ENCODE peak calls at places on chromosomes 5 and 9, in nine cellular contexts. F, G, H, Y, V, J, U, C and A are unnamed samples.

GRCh38 chr5:111453747-111454146 is 58.6 kb downstream of the STARD4 start:
- DNase-seq in F (no peak), G (no peak), H (peak), Y (peak), V (no peak), J (no peak), U (no peak), C (no peak), A (no peak)

GRCh38 chr5:2006971-2007291 is 124.2 kb upstream of the IRX4 start:
- DNase-seq in F (no peak), G (no peak), H (no peak), Y (no peak), V (no peak), J (no peak), U (no peak), C (no peak), A (no peak)

GRCh38 chr9:73701415-73702057 is 549.9 kb downstream of the ANXA1 start:
- DNase-seq in F (no peak), G (no peak), H (no peak), Y (no peak), V (no peak), J (no peak), U (no peak), C (no peak), A (no peak)

GRCh38 chr5:146284016-146284415 is 54.6 kb upstream of the POU4F3 start:
- DNase-seq in F (no peak), G (no peak), H (no peak), Y (peak), V (no peak), J (no peak), U (no peak), C (no peak), A (no peak)

GRCh38 chr5:35771321-35771720 is 85.4 kb upstream of the IL7R start:
- DNase-seq in F (no peak), G (no peak), H (peak), Y (peak), V (no peak), J (no peak), U (no peak), C (no peak), A (no peak)

GRCh38 chr5:146203872-146204192 is 427 bp downstream of the RBM27 start:
- DNase-seq in F (no peak), G (no peak), H (no peak), Y (no peak), V (no peak), J (no peak), U (no peak), C (no peak), A (no peak)

GRCh38 chr9:110116543-110116885 is 91.4 kb downstream of the C9orf152 start:
- DNase-seq in F (no peak), G (no peak), H (peak), Y (peak), V (no peak), J (peak), U (no peak), C (no peak), A (no peak)

GRCh38 chr5:112554089-112554977 is 135.3 kb upstream of the EPB41L4A start:
- DNase-seq in F (no peak), G (no peak), H (peak), Y (peak), V (no peak), J (no peak), U (no peak), C (no peak), A (no peak)

GRCh38 chr5:139671096-139671841 is 23.1 kb downstream of the CXXC5 start:
- DNase-seq in F (peak), G (no peak), H (no peak), Y (no peak), V (no peak), J (no peak), U (no peak), C (peak), A (peak)

GRCh38 chr5:136035837-136036236 is 7.0 kb downstream of the TGFBI start:
- DNase-seq in F (no peak), G (no peak), H (no peak), Y (peak), V (no peak), J (no peak), U (no peak), C (no peak), A (no peak)

GRCh38 chr5:3348576-3349535 is 246.8 kb upstream of the IRX1 start:
- DNase-seq in F (no peak), G (no peak), H (no peak), Y (no peak), V (no peak), J (no peak), U (no peak), C (no peak), A (no peak)

GRCh38 chr9:109894921-109895758 is 115.1 kb downstream of the PALM2AKAP2 start:
- DNase-seq in F (no peak), G (no peak), H (no peak), Y (peak), V (no peak), J (no peak), U (no peak), C (no peak), A (no peak)

GRCh38 chr5:113147088-113147487 is 170.5 kb downstream of the DCP2 start:
- DNase-seq in F (no peak), G (no peak), H (peak), Y (peak), V (no peak), J (no peak), U (no peak), C (no peak), A (no peak)

GRCh38 chr5:72596956-72597355 is 89.7 kb upstream of the ZNF366 start:
- DNase-seq in F (no peak), G (no peak), H (peak), Y (peak), V (no peak), J (no peak), U (no peak), C (no peak), A (no peak)

GRCh38 chr9:134748637-134749036 is 107.0 kb downstream of the COL5A1 start:
- DNase-seq in F (no peak), G (no peak), H (no peak), Y (no peak), V (no peak), J (no peak), U (no peak), C (no peak), A (no peak)

GRCh38 chr5:152058267-152058666 is 133.6 kb upstream of the GLRA1 start:
- DNase-seq in F (no peak), G (no peak), H (no peak), Y (no peak), V (peak), J (no peak), U (no peak), C (no peak), A (no peak)

GRCh38 chr5:133140311-133140710 is 88.5 kb downstream of the HSPA4 start:
- DNase-seq in F (no peak), G (no peak), H (no peak), Y (no peak), V (no peak), J (no peak), U (no peak), C (no peak), A (no peak)

GRCh38 chr9:72718503-72718902 is 197.1 kb downstream of the TMC1 start:
- DNase-seq in F (no peak), G (no peak), H (no peak), Y (no peak), V (no peak), J (no peak), U (no peak), C (no peak), A (no peak)

GRCh38 chr5:123708074-123708806 is 196.3 kb downstream of the CSNK1G3 start:
- DNase-seq in F (no peak), G (no peak), H (peak), Y (peak), V (no peak), J (no peak), U (no peak), C (no peak), A (no peak)

GRCh38 chr5:160937570-160937969 is 85.6 kb upstream of the ATP10B start:
- DNase-seq in F (no peak), G (no peak), H (no peak), Y (no peak), V (no peak), J (no peak), U (no peak), C (no peak), A (no peak)